ENCODE peak calls at places on chromosomes 13 and 19, in nine cellular contexts. J is renal cortical epithelial cell; F is SK-N-SH; I is activated naive CD8-positive, alpha-beta T cell treated with anti-CD3 and anti-CD28 coated beads for 36 hours; G is stimulated activated CD4-positive, alpha-beta T cell treated with anti-CD3 and anti-CD28 coated beads, Interleukin-15, amount 100 ng/mL, for 1 hour; D is brain microvascular endothelial cell; H is HT-29; W is mucosa of gallbladder; L is esophagus squamous epithelium. B is an unnamed sample.

GRCh38 chr13:94177041-94177440 is 302.4 kb downstream of the DCT start:
- DNase-seq in J (no peak), F (no peak), I (no peak), G (no peak), D (no peak), H (no peak), W (no peak), L (no peak), B (no peak)

GRCh38 chr19:2059422-2060201 is 8.6 kb upstream of the MKNK2 start:
- DNase-seq in J (peak), F (peak), I (no peak), G (no peak), D (peak), H (peak), W (peak), L (no peak), B (peak)

GRCh38 chr13:49569993-49570689 is 15.2 kb downstream of the RCBTB1 start:
- DNase-seq in J (peak), F (peak), I (no peak), G (no peak), D (no peak), H (peak), W (no peak), L (no peak), B (no peak)

GRCh38 chr13:80436571-80437169 is 95.7 kb upstream of the SPRY2 start:
- DNase-seq in J (no peak), F (no peak), I (no peak), G (no peak), D (no peak), H (no peak), W (no peak), L (no peak), B (peak)

GRCh38 chr19:40556953-40557530 is 19.6 kb upstream of the SHKBP1 start:
- DNase-seq in J (no peak), F (no peak), I (no peak), G (no peak), D (no peak), H (no peak), W (no peak), L (no peak), B (no peak)

GRCh38 chr19:46546194-46546896 is 50.7 kb upstream of the PNMA8B start:
- DNase-seq in J (peak), F (peak), I (peak), G (no peak), D (peak), H (peak), W (peak), L (no peak), B (peak)

GRCh38 chr13:80001510-80001842 is 339.4 kb downstream of the SPRY2 start:
- DNase-seq in J (no peak), F (no peak), I (no peak), G (no peak), D (no peak), H (no peak), W (no peak), L (no peak), B (no peak)

GRCh38 chr13:39602614-39603366 is at the start of gene LHFPL6:
- DNase-seq in J (peak), F (peak), I (peak), G (no peak), D (peak), H (no peak), W (peak), L (no peak), B (peak)

GRCh38 chr19:51016798-51017683 is 2.5 kb downstream of the KLK10 start:
- DNase-seq in J (no peak), F (peak), I (peak), G (no peak), D (peak), H (peak), W (peak), L (no peak), B (peak)

GRCh38 chr19:47229674-47230121 is 1.3 kb downstream of the BBC3 start:
- DNase-seq in J (no peak), F (peak), I (no peak), G (no peak), D (no peak), H (peak), W (no peak), L (no peak), B (peak)

GRCh38 chr13:97492684-97493371 is 58.9 kb downstream of the RAP2A start:
- DNase-seq in J (no peak), F (no peak), I (no peak), G (no peak), D (no peak), H (no peak), W (no peak), L (no peak), B (no peak)

GRCh38 chr13:99425485-99426341 is 75.6 kb upstream of the TM9SF2 start:
- DNase-seq in J (no peak), F (no peak), I (peak), G (no peak), D (no peak), H (no peak), W (no peak), L (peak), B (peak)

GRCh38 chr19:31316201-31316951 is 32.9 kb downstream of the TSHZ3 start:
- DNase-seq in J (no peak), F (no peak), I (no peak), G (no peak), D (no peak), H (no peak), W (peak), L (no peak), B (peak)

GRCh38 chr13:24251525-24251924 is 57.9 kb upstream of the C1QTNF9 start:
- DNase-seq in J (no peak), F (no peak), I (peak), G (peak), D (no peak), H (no peak), W (no peak), L (no peak), B (no peak)

B was measured in testis.